ENCODE peak calls at places on chromosomes 7 and 10, in four cellular contexts. One of them, this sample, is unnamed.

GRCh38 chr7:112361154-112361553 is 89.1 kb upstream of the IFRD1 start:
- DNase-seq in H1: no peak
- DNase-seq in K562: no peak
- DNase-seq in A549: no peak
- DNase-seq in this sample: no peak

GRCh38 chr7:20220824-20221547 is 3.8 kb upstream of the MACC1 start:
- DNase-seq in H1: no peak
- DNase-seq in K562: peak
- DNase-seq in A549: no peak
- DNase-seq in this sample: no peak

GRCh38 chr7:132178393-132178765 is 397.9 kb downstream of the PLXNA4 start:
- DNase-seq in A549: no peak
- DNase-seq in K562: no peak
- DNase-seq in H1: no peak
- DNase-seq in this sample: no peak

GRCh38 chr10:15780353-15781135 is 60.8 kb upstream of the ITGA8 start:
- DNase-seq in H1: no peak
- DNase-seq in A549: no peak
- DNase-seq in K562: no peak
- DNase-seq in this sample: no peak

GRCh38 chr7:155763122-155763521 is 49.1 kb downstream of the SHH start:
- DNase-seq in K562: no peak
- DNase-seq in H1: no peak
- DNase-seq in A549: no peak
- DNase-seq in this sample: no peak

GRCh38 chr10:25226775-25227682 is 52.2 kb downstream of the GPR158 start:
- DNase-seq in H1: no peak
- DNase-seq in A549: no peak
- DNase-seq in K562: peak
- DNase-seq in this sample: peak

GRCh38 chr10:68861253-68861652 is 33.9 kb downstream of the STOX1 start:
- DNase-seq in H1: no peak
- DNase-seq in K562: peak
- DNase-seq in A549: no peak
- DNase-seq in this sample: no peak

GRCh38 chr7:16344927-16345326 is 76.4 kb downstream of the CRPPA start:
- DNase-seq in K562: peak
- DNase-seq in H1: no peak
- DNase-seq in A549: no peak
- DNase-seq in this sample: no peak

GRCh38 chr10:84233940-84234339 is 7.4 kb downstream of the LRIT1 start:
- DNase-seq in K562: no peak
- DNase-seq in A549: no peak
- DNase-seq in H1: no peak
- DNase-seq in this sample: no peak

GRCh38 chr10:29635711-29636144 is 957 bp upstream of the SVIL start:
- DNase-seq in A549: no peak
- DNase-seq in K562: no peak
- DNase-seq in H1: no peak
- DNase-seq in this sample: peak

GRCh38 chr10:123994417-123995081 is 98.8 kb downstream of the CHST15 start:
- DNase-seq in H1: peak
- DNase-seq in A549: peak
- DNase-seq in K562: peak
- DNase-seq in this sample: peak

GRCh38 chr7:44287488-44288380 is 37.7 kb downstream of the CAMK2B start:
- DNase-seq in K562: no peak
- DNase-seq in A549: no peak
- DNase-seq in H1: peak
- DNase-seq in this sample: no peak

GRCh38 chr7:136251826-136252225 is 274.7 kb upstream of the MTPN start:
- DNase-seq in H1: no peak
- DNase-seq in K562: no peak
- DNase-seq in A549: no peak
- DNase-seq in this sample: no peak

GRCh38 chr10:60444494-60445064 is 54.9 kb upstream of the ANK3 start:
- DNase-seq in H1: no peak
- DNase-seq in A549: no peak
- DNase-seq in K562: peak
- DNase-seq in this sample: peak

GRCh38 chr7:17946591-17946990 is 6.3 kb upstream of the SNX13 start:
- DNase-seq in H1: no peak
- DNase-seq in K562: no peak
- DNase-seq in A549: no peak
- DNase-seq in this sample: no peak

GRCh38 chr10:63268139-63268797 is 135.1 kb downstream of the NRBF2 start:
- DNase-seq in A549: no peak
- DNase-seq in K562: peak
- DNase-seq in H1: no peak
- DNase-seq in this sample: peak

GRCh38 chr7:106057962-106058901 is 53.9 kb downstream of the SYPL1 start:
- DNase-seq in A549: no peak
- DNase-seq in H1: no peak
- DNase-seq in K562: no peak
- DNase-seq in this sample: peak

GRCh38 chr7:107150375-107151073 is 18.3 kb upstream of the HBP1 start:
- DNase-seq in A549: peak
- DNase-seq in H1: peak
- DNase-seq in K562: peak
- DNase-seq in this sample: peak

GRCh38 chr10:100506596-100507356 is 12.9 kb downstream of the SEC31B start:
- DNase-seq in K562: no peak
- DNase-seq in A549: peak
- DNase-seq in H1: no peak
- DNase-seq in this sample: no peak

GRCh38 chr10:51297438-51297837 is 223.2 kb downstream of the PRKG1 start:
- DNase-seq in A549: no peak
- DNase-seq in K562: no peak
- DNase-seq in H1: no peak
- DNase-seq in this sample: no peak

GRCh38 chr10:114963908-114964307 is 25.9 kb downstream of the TRUB1 start:
- DNase-seq in A549: no peak
- DNase-seq in K562: no peak
- DNase-seq in H1: no peak
- DNase-seq in this sample: no peak

GRCh38 chr7:4836206-4836661 is 25.6 kb downstream of the PAPOLB start:
- DNase-seq in A549: no peak
- DNase-seq in H1: no peak
- DNase-seq in K562: no peak
- DNase-seq in this sample: no peak

GRCh38 chr10:63763744-63764143 is 242.5 kb downstream of the REEP3 start:
- DNase-seq in A549: no peak
- DNase-seq in K562: no peak
- DNase-seq in H1: no peak
- DNase-seq in this sample: no peak

GRCh38 chr7:30881448-30881847 is 30.2 kb upstream of the AQP1 start:
- DNase-seq in A549: no peak
- DNase-seq in K562: no peak
- DNase-seq in H1: no peak
- DNase-seq in this sample: no peak

GRCh38 chr7:105429746-105430612 is 41.3 kb upstream of the SRPK2 start:
- DNase-seq in A549: peak
- DNase-seq in K562: peak
- DNase-seq in H1: no peak
- DNase-seq in this sample: peak

GRCh38 chr7:37545619-37546356 is 97.1 kb upstream of the ELMO1 start:
- DNase-seq in K562: no peak
- DNase-seq in H1: no peak
- DNase-seq in A549: no peak
- DNase-seq in this sample: no peak

GRCh38 chr7:141686670-141687069 is 15.3 kb downstream of the DENND11 start:
- DNase-seq in A549: no peak
- DNase-seq in K562: no peak
- DNase-seq in H1: no peak
- DNase-seq in this sample: no peak

GRCh38 chr10:124524991-124525653 is 63.5 kb downstream of the LHPP start:
- DNase-seq in H1: no peak
- DNase-seq in A549: no peak
- DNase-seq in K562: no peak
- DNase-seq in this sample: no peak

GRCh38 chr10:34200355-34200901 is 614.7 kb downstream of the PARD3 start:
- DNase-seq in K562: no peak
- DNase-seq in H1: no peak
- DNase-seq in A549: no peak
- DNase-seq in this sample: no peak

GRCh38 chr10:48444266-48444665 is 137.8 kb downstream of the MAPK8 start:
- DNase-seq in A549: no peak
- DNase-seq in K562: peak
- DNase-seq in H1: peak
- DNase-seq in this sample: peak

GRCh38 chr10:8637640-8638039 is 583.2 kb downstream of the GATA3 start:
- DNase-seq in K562: no peak
- DNase-seq in H1: no peak
- DNase-seq in A549: no peak
- DNase-seq in this sample: no peak

GRCh38 chr7:2886900-2887299 is 42.8 kb upstream of the GNA12 start:
- DNase-seq in H1: no peak
- DNase-seq in A549: peak
- DNase-seq in K562: peak
- DNase-seq in this sample: peak

GRCh38 chr10:44960482-44961230 is 1.1 kb downstream of the RASSF4 start:
- DNase-seq in H1: peak
- DNase-seq in K562: no peak
- DNase-seq in A549: no peak
- DNase-seq in this sample: peak

DNA sequence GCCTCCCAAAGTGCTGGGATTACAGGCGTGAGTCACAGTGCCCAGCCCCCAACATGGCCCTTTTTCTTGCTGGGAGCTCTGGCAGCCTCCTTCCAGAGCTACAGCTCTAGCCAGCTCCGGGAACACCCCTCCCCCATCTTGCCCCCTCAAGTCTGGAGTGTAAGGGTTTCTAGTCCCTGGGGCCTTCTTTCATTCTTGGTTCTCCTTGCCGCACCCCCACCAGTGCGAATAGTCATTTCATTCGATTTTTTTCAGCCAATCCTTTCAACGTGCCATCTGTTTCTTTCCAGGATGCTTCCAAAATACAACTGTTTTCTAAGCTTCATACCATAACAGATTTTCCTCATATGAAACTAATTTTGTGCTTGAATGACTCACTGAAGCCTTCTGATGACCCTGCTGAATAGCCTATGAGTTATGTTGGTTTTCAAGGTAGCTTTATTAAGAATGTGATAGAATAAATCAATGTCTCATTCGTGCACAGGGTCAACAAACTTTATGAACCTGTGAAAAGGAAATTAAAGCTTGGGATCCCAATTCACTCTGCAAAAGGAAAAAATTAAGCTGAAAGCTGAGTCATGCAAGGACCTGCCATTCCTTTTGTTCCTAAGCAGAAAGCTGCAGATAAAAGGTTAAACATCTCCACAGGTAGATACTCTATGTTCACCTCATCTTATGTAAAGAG is 38.6 kb downstream of the CDC14C start:
- DNase-seq in H1: no peak
- DNase-seq in A549: no peak
- DNase-seq in K562: no peak
- DNase-seq in this sample: no peak
- TF ChIP-seq RNF2 in H1: no peak
- TF ChIP-seq RNF2 in A549: no peak
- TF ChIP-seq RNF2 in K562: no peak
- TF ChIP-seq RNF2 in this sample: no peak

GRCh38 chr7:19116121-19117080 is 1.0 kb downstream of the TWIST1 start:
- DNase-seq in A549: peak
- DNase-seq in K562: no peak
- DNase-seq in H1: peak
- DNase-seq in this sample: no peak
- TF ChIP-seq RNF2 in A549: no peak
- TF ChIP-seq RNF2 in K562: no peak
- TF ChIP-seq RNF2 in H1: peak
- TF ChIP-seq RNF2 in this sample: no peak

GRCh38 chr10:118448744-118449143 is 106.6 kb upstream of the FAM204A start:
- DNase-seq in K562: no peak
- DNase-seq in A549: no peak
- DNase-seq in H1: no peak
- DNase-seq in this sample: no peak

GRCh38 chr10:118445535-118445934 is 103.4 kb upstream of the FAM204A start:
- DNase-seq in A549: no peak
- DNase-seq in H1: no peak
- DNase-seq in K562: no peak
- DNase-seq in this sample: no peak

GRCh38 chr10:118447478-118447877 is 105.4 kb upstream of the FAM204A start:
- DNase-seq in H1: no peak
- DNase-seq in A549: no peak
- DNase-seq in K562: no peak
- DNase-seq in this sample: no peak

GRCh38 chr10:118452098-118452497 is 110.0 kb upstream of the FAM204A start:
- DNase-seq in H1: no peak
- DNase-seq in A549: no peak
- DNase-seq in K562: no peak
- DNase-seq in this sample: no peak

GRCh38 chr10:118449521-118449920 is 107.4 kb upstream of the FAM204A start:
- DNase-seq in A549: no peak
- DNase-seq in K562: no peak
- DNase-seq in H1: no peak
- DNase-seq in this sample: no peak
- TF ChIP-seq RNF2 in A549: no peak
- TF ChIP-seq RNF2 in K562: no peak
- TF ChIP-seq RNF2 in H1: no peak
- TF ChIP-seq RNF2 in this sample: no peak

GRCh38 chr7:147249956-147250355 is 1133.4 kb downstream of the CNTNAP2 start:
- DNase-seq in A549: no peak
- DNase-seq in K562: no peak
- DNase-seq in H1: no peak
- DNase-seq in this sample: no peak

GRCh38 chr7:147240468-147240867 is 1123.9 kb downstream of the CNTNAP2 start:
- DNase-seq in K562: no peak
- DNase-seq in H1: no peak
- DNase-seq in A549: no peak
- DNase-seq in this sample: no peak

DNA sequence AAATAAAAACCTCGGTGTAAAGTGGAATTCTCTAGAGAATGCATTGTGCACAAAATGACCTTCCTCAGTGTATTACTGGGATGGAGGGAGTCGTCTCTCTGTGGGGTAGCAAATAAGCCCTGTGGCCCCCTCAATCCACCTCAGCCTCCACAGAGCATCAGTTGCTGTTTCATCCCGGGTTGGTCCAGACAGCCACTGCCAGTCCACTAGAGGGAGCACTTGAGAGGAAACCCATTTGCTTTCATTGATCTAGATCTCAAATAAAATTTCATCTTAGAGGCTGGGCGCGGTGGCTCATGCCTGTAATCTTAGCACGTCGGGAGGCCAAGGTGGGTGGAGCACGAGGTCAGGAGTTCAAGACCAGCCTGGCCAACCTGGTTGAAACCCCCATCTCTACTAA is 1128.7 kb downstream of the CNTNAP2 start:
- DNase-seq in A549: peak
- DNase-seq in K562: peak
- DNase-seq in H1: peak
- DNase-seq in this sample: peak
- TF ChIP-seq RNF2 in A549: no peak
- TF ChIP-seq RNF2 in K562: no peak
- TF ChIP-seq RNF2 in H1: no peak
- TF ChIP-seq RNF2 in this sample: no peak